ENCODE peak calls at places on chromosomes 5 and 9, in nine cellular contexts. S, K, C, U, L, P, W, F and V are unnamed samples.

GRCh38 chr9:19464764-19465570 is 56.2 kb downstream of the ACER2 start:
- DNase-seq in W (peak), P (peak), C (peak), K (peak), S (peak), L (peak), U (peak), F (peak), V (peak)

GRCh38 chr5:25020454-25020853 is 375.7 kb upstream of the CDH10 start:
- DNase-seq in K (no peak), C (no peak), P (no peak), L (no peak), S (no peak), W (no peak), F (no peak), U (no peak), V (no peak)

GRCh38 chr9:14529047-14529446 is 164.2 kb downstream of the ZDHHC21 start:
- DNase-seq in W (peak), S (no peak), U (no peak), K (no peak), C (no peak), F (no peak), L (no peak), P (no peak), V (no peak)

GRCh38 chr5:109225695-109226094 is 184.1 kb downstream of the PJA2 start:
- DNase-seq in U (no peak), S (peak), C (no peak), W (no peak), K (no peak), P (no peak), F (no peak), L (no peak), V (peak)

GRCh38 chr9:126773004-126773607 is 31.7 kb upstream of the ZBTB43 start:
- DNase-seq in U (no peak), S (no peak), W (no peak), F (peak), K (peak), P (no peak), L (no peak), C (no peak), V (no peak)

GRCh38 chr9:16611969-16612368 is 258.5 kb downstream of the BNC2 start:
- DNase-seq in S (no peak), P (no peak), F (peak), U (no peak), K (no peak), W (no peak), C (no peak), L (no peak), V (no peak)

GRCh38 chr9:131635285-131635684 is 90.0 kb downstream of the PRRT1B start:
- DNase-seq in U (peak), C (peak), W (peak), P (peak), S (peak), K (no peak), L (peak), F (peak), V (no peak)

GRCh38 chr9:78109075-78109474 is 77.5 kb upstream of the GNAQ start:
- DNase-seq in F (no peak), U (no peak), P (no peak), S (no peak), W (no peak), C (no peak), L (no peak), K (no peak), V (no peak)

GRCh38 chr5:132073231-132074013 is at the start of gene CSF2:
- DNase-seq in W (no peak), U (no peak), P (peak), F (no peak), L (no peak), C (peak), K (no peak), S (no peak), V (no peak)

GRCh38 chr9:35664531-35665470 is at the start of gene ARHGEF39:
- DNase-seq in W (peak), L (peak), P (peak), C (peak), K (peak), S (peak), F (peak), U (peak), V (peak)

GRCh38 chr9:90102292-90102901 is 497.6 kb downstream of the GADD45G start:
- DNase-seq in W (peak), P (peak), F (peak), U (peak), K (peak), L (peak), S (peak), C (peak), V (no peak)

GRCh38 chr5:73796164-73797141 is 170.5 kb downstream of the ARHGEF28 start:
- DNase-seq in W (peak), S (peak), P (peak), C (no peak), F (peak), L (peak), K (no peak), U (no peak), V (no peak)

GRCh38 chr5:139262414-139263139 is 31.0 kb upstream of the MATR3 start:
- DNase-seq in F (peak), L (peak), K (peak), W (peak), S (peak), P (peak), U (peak), C (peak), V (peak)

GRCh38 chr5:109125755-109126429 is 283.9 kb downstream of the PJA2 start:
- DNase-seq in S (no peak), P (no peak), L (no peak), U (no peak), F (no peak), W (no peak), K (no peak), C (no peak), V (no peak)

GRCh38 chr9:137168907-137169763 is 716 bp downstream of the LRRC26 start:
- DNase-seq in S (no peak), W (peak), K (peak), P (peak), C (no peak), L (peak), F (peak), U (no peak), V (no peak)

GRCh38 chr5:119355636-119356383 is at the start of gene TNFAIP8:
- DNase-seq in S (peak), F (peak), U (peak), L (peak), P (peak), C (peak), K (peak), W (no peak), V (no peak)

GRCh38 chr9:93898026-93898425 is 57.1 kb downstream of the BARX1 start:
- DNase-seq in U (peak), W (no peak), K (no peak), F (peak), C (no peak), S (no peak), L (no peak), P (peak), V (no peak)

GRCh38 chr5:76851713-76852369 is 2.0 kb downstream of the S100Z start:
- DNase-seq in L (no peak), P (no peak), S (peak), U (no peak), K (no peak), W (no peak), F (no peak), C (no peak), V (no peak)

GRCh38 chr5:93191016-93191415 is 390.0 kb downstream of the NR2F1-AS1 start:
- DNase-seq in W (peak), L (no peak), S (no peak), U (no peak), P (no peak), C (no peak), K (no peak), F (no peak), V (no peak)

GRCh38 chr9:90767523-90768100 is 34.0 kb upstream of the SYK start:
- DNase-seq in F (no peak), L (no peak), K (no peak), P (no peak), W (no peak), C (no peak), U (no peak), S (no peak), V (no peak)

GRCh38 chr5:79173626-79174025 is 62.0 kb downstream of the BHMT start:
- DNase-seq in C (no peak), F (no peak), U (no peak), P (no peak), K (no peak), L (no peak), W (no peak), S (no peak), V (no peak)

GRCh38 chr9:110446171-110446570 is 108.5 kb upstream of the TXNDC8 start:
- DNase-seq in C (no peak), F (no peak), W (no peak), L (no peak), S (no peak), K (no peak), P (no peak), U (no peak), V (no peak)

GRCh38 chr5:159456722-159457462 is 126.6 kb upstream of the IL12B start:
- DNase-seq in L (peak), F (peak), S (no peak), U (no peak), C (no peak), W (no peak), K (no peak), P (peak), V (peak)

GRCh38 chr5:179254638-179255271 is 90.5 kb downstream of the ADAMTS2 start:
- DNase-seq in U (peak), K (no peak), S (no peak), P (no peak), W (peak), L (no peak), C (no peak), F (no peak), V (no peak)

GRCh38 chr5:158485604-158486081 is 614.1 kb downstream of the EBF1 start:
- DNase-seq in F (peak), L (no peak), C (peak), S (peak), K (no peak), W (no peak), U (no peak), P (no peak), V (no peak)

GRCh38 chr5:1522601-1523479 is 920 bp downstream of the LPCAT1 start:
- DNase-seq in C (peak), L (no peak), F (peak), S (peak), U (peak), K (no peak), P (peak), W (peak), V (peak)

GRCh38 chr5:87722286-87722685 is 309.6 kb upstream of the CCNH start:
- DNase-seq in U (no peak), L (no peak), S (no peak), C (no peak), F (no peak), W (no peak), P (no peak), K (no peak), V (no peak)

GRCh38 chr5:88883059-88883565 is at the start of gene MEF2C:
- DNase-seq in K (peak), S (peak), P (peak), L (peak), F (peak), W (peak), C (peak), U (peak), V (peak)

GRCh38 chr5:15598294-15598902 is 98.4 kb downstream of the FBXL7 start:
- DNase-seq in S (no peak), C (no peak), W (peak), F (no peak), K (no peak), L (no peak), U (no peak), P (peak), V (no peak)

GRCh38 chr5:57176350-57176857 is 2.5 kb downstream of the GPBP1 start:
- DNase-seq in U (no peak), F (peak), S (no peak), K (no peak), L (no peak), C (no peak), W (no peak), P (no peak), V (no peak)

GRCh38 chr9:129482521-129483466 is 138.1 kb downstream of the C9orf50 start:
- DNase-seq in L (no peak), P (peak), K (peak), S (peak), W (peak), F (peak), U (peak), C (peak), V (peak)

GRCh38 chr9:124444166-124444565 is 6.1 kb upstream of the ADGRD2 start:
- DNase-seq in S (no peak), L (no peak), W (no peak), K (no peak), U (no peak), P (no peak), F (no peak), C (no peak), V (no peak)

GRCh38 chr9:124001865-124002525 is 9.6 kb upstream of the LHX2 start:
- DNase-seq in P (no peak), C (no peak), S (no peak), K (no peak), F (no peak), W (no peak), U (no peak), L (no peak), V (no peak)

GRCh38 chr9:8365029-8365428 is 565.5 kb upstream of the DMAC1 start:
- DNase-seq in C (no peak), W (no peak), U (no peak), P (no peak), K (no peak), F (no peak), S (no peak), L (no peak), V (no peak)

GRCh38 chr9:6566409-6567139 is 79.0 kb downstream of the GLDC start:
- DNase-seq in P (peak), L (no peak), C (no peak), U (no peak), W (no peak), K (no peak), S (peak), F (peak), V (no peak)

GRCh38 chr5:86917117-86917579 is 299.4 kb downstream of the COX7C start:
- DNase-seq in U (no peak), P (no peak), W (peak), K (no peak), L (peak), F (peak), C (no peak), S (no peak), V (no peak)

GRCh38 chr5:37005252-37005651 is 128.7 kb downstream of the NIPBL start:
- DNase-seq in C (no peak), K (no peak), W (no peak), P (no peak), L (no peak), U (no peak), S (no peak), F (peak), V (no peak)

GRCh38 chr9:70778568-70778967 is 342.9 kb downstream of the TRPM3 start:
- DNase-seq in P (no peak), K (no peak), W (no peak), C (no peak), F (no peak), S (no peak), U (no peak), L (no peak), V (no peak)

GRCh38 chr5:133390416-133391155 is 221.8 kb downstream of the FSTL4 start:
- DNase-seq in K (no peak), C (no peak), F (no peak), S (no peak), L (no peak), W (no peak), U (no peak), P (no peak), V (peak)